ENCODE peak calls at places on chromosome 12, in ten cellular contexts. W is CD8-positive, alpha-beta T cell; J is upper lobe of right lung; M is Peyer's patch; D is tibial nerve; G is MM.1S; X is NT2/D1; O is esophagus squamous epithelium; C is heart left ventricle; E is Karpas-422. Z is an unnamed sample. For H3K4me1, the result is how much of the 10 kb centered on the place peaks cover.

GRCh38 chr12:106136263-106136662 is 2.5 kb downstream of the NUAK1 start:
- DNase-seq in C (peak), J (peak), O (no peak), E (peak), M (peak), D (peak), X (peak), G (peak), W (peak), Z (peak)

GRCh38 chr12:55829967-55830600 is 697 bp upstream of the DNAJC14 start:
- DNase-seq in W (no peak), D (no peak), E (peak), C (peak), X (no peak), M (peak), G (no peak), J (peak), O (no peak), Z (peak)

GRCh38 chr12:76272292-76272691 is 75.9 kb downstream of the BBS10 start:
- DNase-seq in X (no peak), O (no peak), E (no peak), G (no peak), D (no peak), C (no peak), J (no peak), M (no peak), W (no peak), Z (no peak)

GRCh38 chr12:33795536-33795935 is 226.8 kb upstream of the ALG10 start:
- DNase-seq in M (no peak), C (no peak), G (peak), D (no peak), W (no peak), X (no peak), J (no peak), O (no peak), E (no peak), Z (no peak)

GRCh38 chr12:40224439-40225291 is at the start of gene LRRK2:
- DNase-seq in X (peak), C (peak), E (peak), W (peak), O (peak), G (no peak), M (peak), D (peak), J (peak), Z (peak)

GRCh38 chr12:95942532-95943230 is at the start of gene CCDC38:
- DNase-seq in D (peak), G (peak), X (peak), M (peak), O (peak), C (peak), E (peak), J (peak), W (peak), Z (peak)

GRCh38 chr12:34387711-34388635 is 365.7 kb downstream of the ALG10 start:
- DNase-seq in M (no peak), W (no peak), J (peak), X (no peak), E (no peak), C (no peak), D (no peak), O (no peak), G (no peak), Z (no peak)

GRCh38 chr12:57592551-57593165 is 1.7 kb downstream of the PIP4K2C start:
- DNase-seq in M (no peak), O (no peak), G (no peak), C (no peak), D (no peak), J (no peak), W (no peak), X (no peak), E (no peak), Z (no peak)

GRCh38 chr12:92382383-92382878 is 236.8 kb upstream of the BTG1 start:
- DNase-seq in J (no peak), G (no peak), W (no peak), E (no peak), M (no peak), C (no peak), O (no peak), D (no peak), X (no peak), Z (no peak)

GRCh38 chr12:108600702-108601007 is 2.8 kb upstream of the TMEM119 start:
- DNase-seq in J (no peak), C (no peak), G (no peak), O (no peak), X (no peak), E (no peak), M (no peak), D (no peak), W (no peak), Z (no peak)
- H3K4me1 ChIP-seq in J (under half), C (under half), G (under half), O (under half), X (under half), E (under half), M (under half), D (under half), W (under half), Z (under half)

GRCh38 chr12:89704457-89704856 is 4.2 kb downstream of the ATP2B1 start:
- DNase-seq in O (no peak), D (no peak), W (no peak), M (no peak), C (no peak), J (no peak), X (no peak), G (no peak), E (no peak), Z (no peak)
- H3K4me1 ChIP-seq in O (under half), D (under half), W (half or more), M (under half), C (under half), J (under half), X (under half), G (under half), E (under half), Z (under half)

GRCh38 chr12:1698638-1699214 is 7.9 kb downstream of the ADIPOR2 start:
- DNase-seq in O (no peak), J (no peak), M (no peak), E (no peak), W (no peak), C (no peak), D (no peak), G (no peak), X (no peak), Z (no peak)

GRCh38 chr12:1696800-1697199 is 5.9 kb downstream of the ADIPOR2 start:
- DNase-seq in C (no peak), G (no peak), O (no peak), E (no peak), X (no peak), J (no peak), D (no peak), W (no peak), M (no peak), Z (no peak)

GRCh38 chr12:1697253-1697652 is 6.4 kb downstream of the ADIPOR2 start:
- DNase-seq in E (no peak), O (no peak), C (no peak), W (no peak), J (no peak), M (no peak), X (no peak), G (no peak), D (no peak), Z (no peak)

GRCh38 chr12:1692895-1693294 is 2.0 kb downstream of the ADIPOR2 start:
- DNase-seq in E (peak), D (no peak), J (no peak), O (no peak), G (no peak), X (no peak), W (no peak), C (no peak), M (no peak), Z (no peak)

DNA sequence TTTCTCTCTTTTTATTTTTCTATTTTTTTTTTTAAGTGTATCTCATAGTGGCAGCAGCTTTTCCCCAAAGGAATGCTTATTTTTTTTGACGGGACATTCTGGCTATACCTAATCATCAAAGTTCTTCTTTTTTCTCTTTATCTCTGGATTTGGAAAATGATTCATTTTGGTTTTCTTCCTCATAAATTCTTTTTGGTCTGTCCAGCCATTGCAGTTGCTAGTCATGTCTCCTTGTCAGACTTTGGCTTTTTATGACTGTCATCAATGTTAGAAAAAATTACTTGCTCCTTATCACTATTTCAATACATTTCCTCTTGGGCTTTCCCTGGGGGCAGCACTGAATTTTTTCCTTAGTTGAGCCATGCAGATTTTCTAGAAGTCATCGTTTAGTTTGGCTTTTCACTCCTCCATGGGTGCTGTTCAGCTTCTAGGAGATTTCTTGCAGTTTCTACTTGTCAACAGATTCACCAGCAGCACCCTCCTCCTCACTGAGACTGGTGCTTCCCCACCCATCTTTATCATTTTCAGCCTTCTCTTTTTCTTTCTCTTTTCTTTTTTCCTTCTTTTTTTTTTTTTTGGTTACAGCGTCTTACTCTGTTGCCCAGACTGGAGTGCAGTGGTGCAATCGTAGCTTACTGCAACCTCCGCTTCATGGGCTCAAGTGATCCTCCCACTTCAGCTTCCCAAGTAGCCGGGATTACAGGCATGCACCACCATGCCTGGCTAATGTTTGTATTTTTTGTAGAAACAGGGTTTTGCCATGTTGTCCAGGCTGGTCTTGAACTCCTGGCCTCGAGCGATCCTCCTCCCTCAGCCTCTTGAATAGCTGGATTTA is 5.2 kb downstream of the ADIPOR2 start:
- DNase-seq in J (no peak), O (no peak), G (no peak), X (no peak), C (no peak), D (no peak), E (no peak), W (no peak), M (no peak), Z (no peak)
- H3K4me1 ChIP-seq in J (under half), O (under half), G (under half), X (under half), C (under half), D (under half), E (under half), W (under half), M (under half), Z (under half)

DNA sequence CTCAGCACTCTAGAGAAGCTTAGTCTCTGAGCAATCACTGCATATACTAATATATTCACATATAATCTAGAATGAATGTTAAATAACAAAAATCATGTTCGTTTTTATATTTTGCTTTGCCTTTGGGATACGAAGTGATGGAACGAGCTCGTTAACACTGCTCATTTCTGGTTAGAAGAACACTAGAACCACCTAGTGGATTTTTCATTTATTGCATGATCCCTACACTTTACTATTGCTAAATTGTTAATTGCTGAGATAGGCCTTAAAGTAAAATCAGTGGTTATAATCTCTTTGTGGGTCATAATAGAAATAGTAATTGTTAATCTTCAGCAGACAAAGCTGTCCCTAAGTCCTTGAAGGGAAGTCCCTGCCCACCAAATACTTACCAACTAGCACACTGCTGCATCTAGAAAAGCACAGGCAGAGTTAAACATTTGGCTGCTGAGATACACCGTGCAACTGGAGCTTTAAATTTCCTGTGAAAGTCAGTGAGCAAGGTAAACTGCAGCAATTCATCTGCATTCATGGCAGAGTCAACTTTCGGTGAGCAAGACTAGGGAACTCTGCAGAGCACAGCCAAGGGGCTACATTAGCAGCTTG is 353.7 kb downstream of the APAF1 start:
- DNase-seq in M (no peak), D (no peak), O (no peak), J (no peak), E (peak), G (peak), C (no peak), X (peak), W (no peak), Z (no peak)
- H3K4me1 ChIP-seq in M (under half), D (under half), O (under half), J (under half), E (under half), G (under half), C (under half), X (under half), W (under half), Z (under half)

DNA sequence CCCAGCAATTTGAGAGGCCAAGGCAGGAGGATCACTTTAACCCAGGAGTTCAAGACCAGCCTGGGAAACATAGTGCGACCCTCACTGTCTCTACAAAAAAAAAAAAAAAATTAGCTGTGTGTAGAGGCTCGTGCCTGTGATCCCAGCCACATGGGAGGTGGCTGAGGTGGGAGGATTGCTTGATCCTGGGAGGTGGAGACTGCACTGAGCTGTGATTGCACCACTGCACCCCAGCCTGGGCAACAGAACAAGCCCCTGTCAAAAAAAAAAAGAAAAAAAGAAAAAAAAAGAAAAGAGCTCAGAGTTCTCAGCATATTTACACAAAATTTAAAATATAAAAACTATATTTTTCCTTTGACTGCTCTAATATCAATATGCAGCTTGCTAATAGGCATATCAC is 260.8 kb downstream of the SYT1 start:
- DNase-seq in C (no peak), X (no peak), O (no peak), W (no peak), M (no peak), G (no peak), E (no peak), J (no peak), D (no peak), Z (no peak)
- H3K4me1 ChIP-seq in C (under half), X (under half), O (under half), W (under half), M (under half), G (under half), E (under half), J (under half), D (under half), Z (under half)

DNA sequence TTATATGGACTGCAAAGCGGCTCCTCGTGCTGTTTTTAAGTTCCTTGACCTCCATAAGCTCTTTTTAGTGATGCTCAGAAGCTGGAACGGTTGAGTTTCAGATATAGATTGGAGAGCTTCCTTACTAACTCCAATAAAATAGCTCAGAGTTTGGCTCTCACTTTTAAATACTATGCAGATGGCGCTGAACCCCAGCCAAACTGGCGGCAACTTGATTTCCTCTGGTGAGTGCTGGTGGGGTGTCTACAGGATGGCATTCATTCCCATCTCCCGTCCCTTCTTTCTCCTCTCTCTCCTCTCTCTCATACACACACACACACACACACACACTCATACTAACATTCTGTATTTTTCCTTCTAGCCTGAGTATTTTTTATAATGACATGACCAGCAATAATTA is 346.3 kb downstream of the ETNK1 start:
- DNase-seq in J (no peak), G (no peak), O (no peak), X (no peak), C (no peak), D (no peak), M (no peak), W (no peak), E (no peak), Z (no peak)
- H3K4me1 ChIP-seq in J (under half), G (under half), O (under half), X (under half), C (under half), D (under half), M (under half), W (under half), E (under half), Z (under half)

GRCh38 chr12:124385219-124385969 is 90.5 kb downstream of the RFLNA start:
- DNase-seq in W (no peak), C (no peak), E (no peak), O (no peak), G (no peak), X (peak), M (no peak), D (no peak), J (no peak), Z (no peak)
- H3K4me1 ChIP-seq in W (under half), C (half or more), E (under half), O (half or more), G (under half), X (half or more), M (under half), D (under half), J (half or more), Z (half or more)

DNA sequence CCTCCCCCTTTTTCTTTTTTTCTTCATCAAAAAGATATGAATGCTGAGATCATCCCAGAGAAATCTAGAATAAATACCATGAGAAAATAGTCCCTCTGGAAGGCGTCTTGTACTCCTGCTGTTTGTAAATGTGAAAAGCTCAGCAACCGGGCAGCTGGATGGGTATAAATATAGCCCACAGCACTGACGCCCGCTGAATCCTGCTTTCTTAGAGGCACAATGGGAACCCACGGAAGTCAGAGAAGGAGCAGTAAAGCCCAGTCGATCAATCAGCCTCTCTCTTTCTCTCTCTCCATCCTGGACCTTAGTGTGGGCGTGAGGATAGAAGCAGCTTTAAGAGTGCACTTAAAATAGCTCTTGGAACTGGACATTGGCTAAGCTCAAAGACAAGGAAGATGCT is 144.4 kb downstream of the ETV6 start:
- DNase-seq in O (no peak), X (no peak), G (no peak), D (no peak), W (no peak), C (peak), M (no peak), J (no peak), E (no peak), Z (no peak)
- H3K4me1 ChIP-seq in O (under half), X (under half), G (under half), D (under half), W (under half), C (half or more), M (under half), J (under half), E (under half), Z (half or more)

Z was measured in lower lobe of right lung.